ENCODE peak calls at places on chromosomes 7 and 10, in four cellular contexts. Q, Y, A and J are unnamed samples. For H4K20me1, the result is how much of the 10 kb centered on the place peaks cover.

GRCh38 chr7:50317221-50317678 is 12.7 kb downstream of the IKZF1 start:
- DNase-seq in Q (no peak), A (no peak), Y (no peak), J (no peak)

GRCh38 chr7:24972991-24973390 is 7.0 kb downstream of the OSBPL3 start:
- DNase-seq in Q (no peak), Y (peak), A (no peak), J (no peak)

GRCh38 chr7:138070908-138071307 is 5.4 kb upstream of the AKR1D1 start:
- DNase-seq in A (no peak), Y (no peak), Q (no peak), J (no peak)

GRCh38 chr7:138126928-138127327 is 50.7 kb downstream of the AKR1D1 start:
- DNase-seq in A (no peak), Q (no peak), Y (no peak), J (no peak)

GRCh38 chr10:10642741-10643280 is 374.9 kb upstream of the CELF2 start:
- DNase-seq in Y (peak), Q (no peak), A (no peak), J (no peak)

GRCh38 chr7:137579913-137580640 is 236.5 kb upstream of the PTN start:
- DNase-seq in A (no peak), Q (no peak), Y (peak), J (no peak)

GRCh38 chr10:79322616-79323566 is 24.4 kb upstream of the PPIF start:
- DNase-seq in Y (peak), A (no peak), Q (peak), J (no peak)

GRCh38 chr7:42189535-42189934 is 47.5 kb downstream of the GLI3 start:
- DNase-seq in Q (no peak), A (no peak), Y (peak), J (no peak)

GRCh38 chr10:25522946-25523608 is 348.3 kb downstream of the GPR158 start:
- DNase-seq in Q (no peak), A (peak), Y (no peak), J (peak)

GRCh38 chr10:48275743-48276142 is 1.2 kb upstream of the FRMPD2 start:
- DNase-seq in Y (no peak), A (no peak), Q (no peak), J (no peak)

GRCh38 chr7:69553190-69553589 is 45.1 kb upstream of the AUTS2 start:
- DNase-seq in Q (no peak), Y (no peak), A (no peak), J (no peak)

GRCh38 chr10:132257271-132257670 is 50.5 kb downstream of the STK32C start:
- DNase-seq in Q (no peak), Y (peak), A (peak), J (peak)

GRCh38 chr7:74718336-74718735 is 55.5 kb upstream of the NCF1 start:
- DNase-seq in Q (no peak), A (no peak), Y (peak), J (no peak)

GRCh38 chr7:132004528-132004927 is 448.1 kb upstream of the PODXL start:
- DNase-seq in A (peak), Q (no peak), Y (no peak), J (no peak)

GRCh38 chr7:19062216-19062615 is 55.2 kb downstream of the TWIST1 start:
- DNase-seq in Q (no peak), Y (no peak), A (no peak), J (no peak)

GRCh38 chr7:141386881-141387280 is 164.3 kb upstream of the AGK start:
- DNase-seq in A (no peak), Q (no peak), Y (no peak), J (no peak)

GRCh38 chr10:121687094-121687850 is 89.0 kb upstream of the FGFR2 start:
- DNase-seq in Q (no peak), A (no peak), Y (no peak), J (no peak)

GRCh38 chr10:132522521-132523411 is 14.8 kb upstream of the INPP5A start:
- DNase-seq in Y (no peak), A (no peak), Q (no peak), J (peak)

GRCh38 chr7:155181768-155182167 is 111.6 kb downstream of the HTR5A start:
- DNase-seq in A (no peak), Q (no peak), Y (no peak), J (no peak)

GRCh38 chr7:157943561-157943960 is 606.8 kb downstream of the DNAJB6 start:
- DNase-seq in A (no peak), Q (no peak), Y (no peak), J (no peak)

GRCh38 chr7:128836729-128837348 is 6.6 kb downstream of the FLNC start:
- DNase-seq in Y (no peak), A (no peak), Q (no peak), J (no peak)

GRCh38 chr10:75894761-75895160 is 463.3 kb downstream of the LRMDA start:
- DNase-seq in Y (no peak), A (no peak), Q (no peak), J (no peak)

GRCh38 chr7:23276381-23276780 is 22.8 kb upstream of the MALSU1 start:
- DNase-seq in Q (no peak), A (peak), Y (no peak), J (no peak)

GRCh38 chr7:20329389-20330175 is 1.1 kb upstream of the ITGB8 start:
- DNase-seq in Q (peak), Y (peak), A (peak), J (peak)

GRCh38 chr7:108406474-108406873 is 49.8 kb downstream of the NRCAM start:
- DNase-seq in Q (no peak), Y (peak), A (no peak), J (no peak)

GRCh38 chr10:44278669-44279337 is 106.1 kb downstream of the CXCL12 start:
- DNase-seq in Q (no peak), A (no peak), Y (peak), J (peak)

GRCh38 chr7:28818996-28819395 is 139.1 kb downstream of the TRIL start:
- DNase-seq in Y (no peak), Q (no peak), A (no peak), J (no peak)

GRCh38 chr10:51046668-51047067 is 27.6 kb upstream of the PRKG1 start:
- DNase-seq in Q (no peak), Y (no peak), A (no peak), J (no peak)

GRCh38 chr10:51047857-51048256 is 26.4 kb upstream of the PRKG1 start:
- DNase-seq in Q (no peak), A (no peak), Y (no peak), J (no peak)

GRCh38 chr10:51052152-51052551 is 22.1 kb upstream of the PRKG1 start:
- DNase-seq in A (no peak), Y (no peak), Q (no peak), J (no peak)

DNA sequence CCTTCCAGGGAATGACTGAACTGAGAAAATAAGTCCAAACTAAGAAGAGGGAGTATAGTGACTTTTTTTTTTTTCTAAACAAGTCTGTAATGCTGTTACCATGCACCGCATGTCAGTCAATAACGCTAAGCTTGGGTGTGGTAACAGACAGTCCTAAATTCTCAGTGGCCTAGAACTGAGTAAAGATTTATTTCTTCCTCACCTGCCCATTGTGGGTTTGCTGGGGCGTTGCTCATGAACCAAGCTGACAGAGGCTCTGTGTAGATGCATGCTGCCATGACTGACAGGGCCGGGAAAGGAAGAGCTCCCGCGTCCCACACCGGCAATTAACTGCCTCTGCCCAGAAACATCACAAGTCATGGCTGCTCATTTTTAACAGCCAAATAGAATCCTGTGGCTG is 25.5 kb upstream of the PRKG1 start:
- DNase-seq in Y (no peak), Q (no peak), A (no peak), J (no peak)
- H3K27ac ChIP-seq in Y (no peak), Q (no peak), A (no peak), J (no peak)

DNA sequence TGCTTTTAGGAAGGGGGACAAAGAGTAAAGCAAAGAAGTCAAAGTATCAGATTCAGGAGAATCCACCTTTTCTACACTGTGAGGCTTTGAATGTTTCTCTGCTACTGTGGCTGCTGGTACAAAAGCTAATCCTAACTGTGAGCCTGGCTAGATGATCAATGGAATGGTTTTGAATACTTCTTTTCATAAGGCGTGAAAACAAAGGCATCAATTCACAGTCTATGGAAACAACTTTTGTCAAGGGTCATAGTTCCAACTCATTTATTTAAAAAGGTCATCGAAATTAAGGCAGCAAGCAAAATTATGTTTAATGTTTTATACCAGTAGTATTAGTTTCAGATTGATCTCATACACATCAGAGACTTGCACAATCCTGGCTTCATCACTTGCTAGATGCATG is 118.1 kb downstream of the CTTNBP2 start:
- DNase-seq in A (no peak), Q (no peak), Y (no peak), J (no peak)
- H4K20me1 ChIP-seq in A (under half), Q (under half), Y (under half), J (under half)

GRCh38 chr7:115293628-115294236 is 371.8 kb downstream of the MDFIC start:
- DNase-seq in Q (no peak), A (no peak), Y (peak), J (no peak)
- TF ChIP-seq RCOR1 in Q (no peak), A (no peak), Y (no peak), J (no peak)

GRCh38 chr7:151813445-151813844 is 63.5 kb downstream of the PRKAG2 start:
- DNase-seq in A (no peak), Y (no peak), Q (no peak), J (no peak)
- H3K27ac ChIP-seq in A (no peak), Y (no peak), Q (no peak), J (no peak)

DNA sequence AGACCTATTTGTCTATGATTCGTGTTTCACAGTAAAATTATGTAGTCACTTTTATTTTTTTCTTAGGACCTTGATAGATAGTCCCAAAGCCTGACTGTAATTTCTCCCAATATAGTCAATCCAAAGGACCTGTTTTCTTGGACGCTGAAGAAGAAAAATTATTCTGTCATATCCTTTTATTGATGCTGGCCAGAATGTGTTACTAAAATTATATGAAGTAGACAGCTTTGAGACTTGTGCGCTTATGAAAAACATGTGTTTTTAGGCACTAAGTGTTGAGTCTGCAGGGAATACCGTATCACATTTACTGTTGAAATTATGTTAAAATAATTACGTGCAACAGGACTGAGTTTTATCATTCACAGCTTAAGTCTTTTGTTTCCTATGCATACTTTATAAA is 17.9 kb downstream of the TES start:
- DNase-seq in A (no peak), Q (no peak), Y (no peak), J (no peak)
- H4K20me1 ChIP-seq in A (under half), Q (under half), Y (under half), J (under half)